ENCODE peak calls at places on chromosomes 4 and X, in four cellular contexts. I is neuronal stem cell, V is mesendoderm, N is H1. K is an unnamed sample.

GRCh38 chrX:19991350-19991718 is 473 bp upstream of the BCLAF3 start:
- DNase-seq in I (no peak), V (no peak), N (no peak), K (no peak)

GRCh38 chr4:87120411-87121162 is 99.8 kb downstream of the KLHL8 start:
- DNase-seq in V (no peak), N (no peak), I (no peak), K (no peak)

GRCh38 chrX:413322-414201 is 26.9 kb upstream of the PPP2R3B start:
- DNase-seq in I (peak), V (peak), N (peak), K (no peak)

GRCh38 chr4:184553891-184554290 is 79.5 kb upstream of the IRF2 start:
- DNase-seq in I (no peak), V (peak), N (no peak), K (peak)

GRCh38 chr4:122003335-122003734 is 51.5 kb upstream of the TRPC3 start:
- DNase-seq in I (peak), V (peak), N (peak), K (peak)

GRCh38 chrX:77014655-77015377 is 432.4 kb upstream of the FGF16 start:
- DNase-seq in V (peak), N (peak), I (peak), K (no peak)

GRCh38 chrX:110428144-110428543 is 69.5 kb downstream of the RTL9 start:
- DNase-seq in N (no peak), I (no peak), V (no peak), K (no peak)

GRCh38 chr4:168859888-168860694 is 150.0 kb downstream of the CBR4 start:
- DNase-seq in I (no peak), V (no peak), N (no peak), K (no peak)

GRCh38 chr4:8582436-8582835 is 2.2 kb downstream of the GPR78 start:
- DNase-seq in I (no peak), V (no peak), N (no peak), K (no peak)

GRCh38 chrX:54640721-54641120 is 110.7 kb downstream of the GNL3L start:
- DNase-seq in V (peak), N (no peak), I (no peak), K (peak)

GRCh38 chr4:89336818-89337395 is 29.3 kb upstream of the GPRIN3 start:
- DNase-seq in V (no peak), N (no peak), I (no peak), K (no peak)

GRCh38 chr4:26320159-26320452 is 708 bp upstream of the RBPJ start:
- DNase-seq in V (peak), I (no peak), N (no peak), K (no peak)

GRCh38 chr4:8342651-8343050 is 73.1 kb downstream of the HTRA3 start:
- DNase-seq in N (peak), I (no peak), V (peak), K (no peak)

GRCh38 chr4:7370038-7370437 is 64.7 kb downstream of the PSAPL1 start:
- DNase-seq in V (no peak), I (no peak), N (no peak), K (no peak)

GRCh38 chr4:3436048-3436797 is 5.5 kb upstream of the HGFAC start:
- DNase-seq in V (no peak), I (no peak), N (no peak), K (no peak)

GRCh38 chr4:159178147-159178541 is 75.3 kb downstream of the RAPGEF2 start:
- DNase-seq in V (no peak), N (no peak), I (no peak), K (no peak)

GRCh38 chrX:93538575-93538974 is 134.8 kb downstream of the NAP1L3 start:
- DNase-seq in V (peak), N (no peak), I (no peak), K (peak)

GRCh38 chrX:153688534-153688899 is 791 bp downstream of the SLC6A8 start:
- DNase-seq in N (no peak), V (no peak), I (no peak), K (no peak)

GRCh38 chr4:8776366-8776765 is 95.3 kb downstream of the HMX1 start:
- DNase-seq in V (no peak), I (no peak), N (no peak), K (no peak)

GRCh38 chrX:24395775-24396174 is 35.3 kb downstream of the SUPT20HL1 start:
- DNase-seq in V (peak), N (no peak), I (peak), K (peak)

GRCh38 chrX:71996138-71996537 is 85.5 kb downstream of the NHSL2 start:
- DNase-seq in N (no peak), V (no peak), I (no peak), K (no peak)

GRCh38 chr4:21001490-21001889 is 301.2 kb downstream of the PACRGL start:
- DNase-seq in V (no peak), N (no peak), I (no peak), K (no peak)

GRCh38 chr4:109067509-109068205 is 234.8 kb downstream of the COL25A1 start:
- DNase-seq in N (no peak), I (no peak), V (no peak), K (no peak)

GRCh38 chrX:131830400-131831184 is 192.5 kb upstream of the STK26 start:
- DNase-seq in I (peak), V (peak), N (peak), K (peak)

GRCh38 chr4:142150483-142150882 is 514.1 kb downstream of the IL15 start:
- DNase-seq in I (no peak), N (no peak), V (no peak), K (no peak)
- H4K8ac ChIP-seq in I (no peak), N (no peak), V (no peak), K (no peak)

DNA sequence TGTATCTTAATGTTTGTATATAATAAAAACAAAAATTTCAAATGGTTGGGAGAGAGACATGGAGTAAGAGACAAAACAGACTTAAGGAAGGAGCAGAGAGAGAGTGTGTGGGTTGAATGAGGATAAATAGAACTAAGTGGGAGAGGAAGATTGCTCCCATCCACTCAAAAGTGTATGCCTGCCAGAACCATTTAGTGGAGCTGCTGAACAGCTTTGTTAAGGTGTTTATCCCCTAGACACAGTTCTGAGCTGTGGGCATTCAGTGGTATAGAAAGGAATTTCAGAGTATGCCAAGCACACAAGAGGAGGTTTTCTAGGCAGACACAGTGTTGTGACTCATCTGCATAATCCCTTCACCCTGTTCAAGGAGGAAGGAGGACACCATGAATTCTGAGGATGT is 508.6 kb upstream of the EPHA5 start:
- DNase-seq in N (no peak), V (peak), I (peak), K (no peak)
- H2BK120ac ChIP-seq in N (no peak), V (no peak), I (no peak), K (no peak)

GRCh38 chr4:1991087-1991486 is 17.7 kb downstream of the NELFA start:
- DNase-seq in V (no peak), I (no peak), N (no peak), K (no peak)

GRCh38 chr4:1990676-1991075 is 18.1 kb downstream of the NELFA start:
- DNase-seq in I (no peak), V (no peak), N (no peak), K (no peak)

GRCh38 chr4:1993169-1993516 is 15.6 kb downstream of the NELFA start:
- DNase-seq in V (no peak), I (no peak), N (no peak), K (no peak)

GRCh38 chr4:1992468-1993168 is 16.2 kb downstream of the NELFA start:
- DNase-seq in I (no peak), V (peak), N (peak), K (no peak)

DNA sequence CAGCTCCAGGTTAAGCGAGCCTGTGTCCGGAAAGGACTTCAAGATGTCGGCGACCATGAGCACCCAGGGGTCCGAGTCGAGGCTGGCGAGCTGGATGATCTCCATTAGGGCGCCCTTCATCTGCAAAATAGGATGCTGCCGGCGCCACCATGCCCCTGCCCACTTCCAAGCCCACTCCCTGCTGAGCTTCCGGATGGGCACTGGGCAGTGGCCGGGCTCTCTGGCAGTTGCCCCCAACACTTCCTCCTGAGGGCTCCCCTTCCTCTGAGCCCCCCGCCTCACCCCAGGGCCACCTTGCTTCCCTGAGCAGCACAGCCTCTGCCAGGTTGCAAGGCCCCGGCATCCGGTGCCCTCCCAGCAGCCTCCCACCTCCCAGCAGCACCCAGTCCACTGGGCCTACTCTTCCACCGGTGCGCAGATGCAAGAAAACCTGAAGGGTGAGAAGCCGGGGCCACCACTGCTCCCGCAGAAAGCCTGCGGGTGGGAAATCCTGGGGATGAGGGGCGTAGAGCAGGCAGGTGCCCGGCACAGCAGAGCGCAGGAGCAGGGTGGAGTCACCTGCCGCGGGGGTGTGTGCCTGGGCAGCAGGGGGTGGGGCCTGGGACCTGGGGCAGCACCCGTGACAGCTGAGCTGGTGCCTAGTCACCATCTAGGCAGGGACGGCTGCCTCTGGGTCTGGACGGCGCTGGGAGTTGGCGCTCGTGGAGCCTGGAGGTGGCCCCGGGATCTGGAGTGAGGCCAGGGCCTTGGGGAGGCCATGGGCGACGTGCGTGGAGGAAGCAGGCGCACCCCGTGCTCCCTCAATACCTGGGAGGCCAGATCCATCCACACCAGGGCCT is 17.0 kb downstream of the NELFA start:
- DNase-seq in V (no peak), N (no peak), I (no peak), K (no peak)
- H4K8ac ChIP-seq in V (no peak), N (no peak), I (no peak), K (no peak)

GRCh38 chrX:39818750-39819149 is 279.0 kb downstream of the BCOR start:
- DNase-seq in N (no peak), I (no peak), V (no peak), K (no peak)
- H2BK120ac ChIP-seq in N (no peak), I (no peak), V (no peak), K (no peak)

DNA sequence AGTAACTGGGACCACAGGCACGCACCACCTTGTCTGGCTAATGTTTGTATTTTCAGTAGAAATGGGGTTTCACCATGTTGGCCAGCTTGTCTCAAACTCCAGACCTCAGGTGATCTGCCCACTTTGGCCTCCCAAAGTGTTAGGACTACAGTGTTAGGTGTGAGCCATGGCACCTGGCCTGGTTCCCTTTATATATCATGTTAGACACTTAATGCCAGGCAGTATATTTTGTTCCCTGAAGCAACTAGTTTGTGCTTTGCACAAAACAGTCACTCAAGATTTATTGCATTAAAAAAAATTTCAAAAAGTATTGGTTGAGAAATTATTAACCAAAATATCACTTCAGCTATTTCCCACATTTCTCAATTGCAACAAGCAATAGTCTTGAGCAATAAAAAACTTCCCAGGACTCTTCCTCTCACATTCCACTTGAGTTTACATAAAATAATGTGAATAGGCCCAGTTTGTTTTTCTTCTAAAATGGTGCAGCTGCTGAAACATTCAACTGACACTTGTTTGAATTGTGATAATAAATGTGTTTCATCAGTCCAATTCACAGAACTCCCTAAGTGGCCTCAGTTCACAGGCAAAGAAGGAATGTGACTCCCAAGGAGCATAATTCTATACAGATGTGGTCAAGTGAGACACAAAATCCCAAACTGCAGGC is 22.7 kb downstream of the CXCL1 start:
- DNase-seq in V (no peak), N (no peak), I (no peak), K (no peak)
- H4K8ac ChIP-seq in V (no peak), N (no peak), I (no peak), K (no peak)

DNA sequence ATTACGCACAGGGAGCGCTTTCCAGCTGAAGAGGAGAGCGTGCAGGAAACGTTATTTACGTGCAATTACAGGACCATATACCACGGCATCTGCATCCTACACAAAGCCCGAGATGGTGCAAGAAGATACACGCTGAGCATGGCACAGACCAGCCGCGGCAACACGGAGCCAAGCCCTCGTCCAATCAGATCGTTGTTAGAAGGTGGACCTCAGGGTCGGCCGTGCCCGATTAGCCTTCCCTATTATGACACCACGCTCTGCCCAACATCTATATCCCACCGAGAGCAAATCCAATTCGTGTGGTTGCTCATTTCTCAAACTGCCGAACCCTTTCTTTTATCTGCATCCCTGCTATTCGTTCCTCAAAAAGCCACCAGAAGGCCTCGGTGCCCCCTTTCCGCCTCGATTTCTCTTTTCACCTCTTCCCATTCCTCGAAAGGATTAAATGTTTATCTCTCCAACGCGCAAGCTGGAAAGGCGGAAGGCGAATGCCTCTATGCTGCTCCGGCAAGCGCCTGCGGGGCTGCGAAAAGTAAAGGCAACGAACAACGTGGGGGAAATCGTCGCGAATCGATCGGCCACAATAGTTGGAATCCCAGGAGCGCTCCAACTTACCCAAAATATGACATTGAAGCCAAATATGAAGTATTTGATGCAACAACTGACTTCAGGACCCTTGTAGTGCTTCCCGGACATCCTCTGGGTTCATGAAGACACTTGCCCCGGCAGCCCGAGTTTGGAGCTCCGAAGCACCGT is 702 bp downstream of the TSPAN5 start:
- DNase-seq in N (peak), V (peak), I (peak), K (no peak)
- H2BK120ac ChIP-seq in N (no peak), V (no peak), I (no peak), K (peak)